ENCODE peak calls at places on chromosomes 2 and 18, in eight cellular contexts. J is A549; W is GM12878; O is CD8-positive, alpha-beta T cell; Z is BJ; H is cardiac muscle cell; K is Calu3; F is lower lobe of right lung. X is an unnamed sample.
A peak's percentile ranks its signal among the peaks of the same experiment; 100 is the strongest.

GRCh38 chr2:170425291-170425751 is 247.4 kb downstream of the MYO3B start:
- DNase-seq in J (no peak), F (no peak), W (no peak), O (no peak), H (peak; percentile 43), Z (no peak), K (no peak), X (no peak)

GRCh38 chr2:196330645-196331044 is 159.3 kb upstream of the STK17B start:
- DNase-seq in Z (no peak), F (no peak), J (no peak), W (no peak), K (no peak), H (peak; percentile 31), O (no peak), X (no peak)

GRCh38 chr2:96489673-96490072 is 15.5 kb downstream of the NEURL3 start:
- DNase-seq in F (no peak), W (no peak), Z (no peak), K (no peak), O (no peak), J (no peak), H (no peak), X (no peak)

GRCh38 chr2:109353806-109354745 is 225.1 kb downstream of the SH3RF3 start:
- DNase-seq in O (peak; percentile 43), W (no peak), Z (no peak), K (no peak), J (no peak), H (no peak), F (no peak), X (no peak)

GRCh38 chr2:216189410-216189809 is 80.3 kb downstream of the XRCC5 start:
- DNase-seq in H (no peak), F (no peak), O (no peak), K (no peak), J (no peak), W (no peak), Z (no peak), X (no peak)

GRCh38 chr2:44296653-44297052 is 21.4 kb downstream of the SLC3A1 start:
- DNase-seq in J (no peak), O (no peak), H (no peak), W (no peak), Z (no peak), F (no peak), K (no peak), X (no peak)

GRCh38 chr2:134675294-134675693 is 43.5 kb downstream of the TMEM163 start:
- DNase-seq in H (no peak), O (no peak), F (no peak), J (no peak), W (no peak), K (no peak), Z (no peak), X (no peak)

GRCh38 chr18:58761241-58761969 is 90.1 kb downstream of the MALT1 start:
- DNase-seq in O (no peak), F (no peak), J (no peak), H (no peak), Z (no peak), W (peak; percentile 84), K (no peak), X (no peak)

GRCh38 chr2:75561566-75562512 is 1.1 kb upstream of the EVA1A start:
- DNase-seq in O (no peak), H (peak; percentile 8), J (no peak), K (no peak), W (no peak), F (no peak), Z (no peak), X (no peak)

GRCh38 chr2:232053777-232054176 is 92.3 kb downstream of the DIS3L2 start:
- DNase-seq in F (no peak), K (no peak), O (no peak), J (no peak), W (no peak), Z (no peak), H (no peak), X (no peak)

GRCh38 chr2:121530210-121530562 is 494 bp upstream of the RNU4ATAC start:
- DNase-seq in F (peak; percentile 82), O (no peak), Z (no peak), W (peak; percentile 52), J (peak; percentile 66), H (peak; percentile 81), K (peak; percentile 75), X (peak; percentile 71)

GRCh38 chr2:233519787-233520611 is 46.6 kb downstream of the USP40 start:
- DNase-seq in W (no peak), H (no peak), Z (no peak), K (no peak), O (no peak), J (no peak), F (no peak), X (no peak)

GRCh38 chr2:98875081-98875728 is 60.8 kb downstream of the CRACDL start:
- DNase-seq in K (no peak), W (peak; percentile 4), O (no peak), F (no peak), J (no peak), Z (no peak), H (no peak), X (no peak)

GRCh38 chr2:215950009-215950408 is 63.3 kb downstream of the MREG start:
- DNase-seq in W (peak; percentile 30), J (peak; percentile 27), K (peak; percentile 16), Z (no peak), F (no peak), H (peak; percentile 59), O (no peak), X (no peak)

GRCh38 chr2:10900216-10901109 is 11.3 kb upstream of the KCNF1 start:
- DNase-seq in O (no peak), J (peak; percentile 75), Z (no peak), H (peak; percentile 38), F (no peak), W (no peak), K (peak; percentile 54), X (peak; percentile 23)

GRCh38 chr2:30334738-30335426 is 103.5 kb downstream of the LBH start:
- DNase-seq in J (no peak), K (peak; percentile 15), F (no peak), W (peak; percentile 40), H (no peak), O (peak; percentile 67), Z (no peak), X (no peak)

DNA sequence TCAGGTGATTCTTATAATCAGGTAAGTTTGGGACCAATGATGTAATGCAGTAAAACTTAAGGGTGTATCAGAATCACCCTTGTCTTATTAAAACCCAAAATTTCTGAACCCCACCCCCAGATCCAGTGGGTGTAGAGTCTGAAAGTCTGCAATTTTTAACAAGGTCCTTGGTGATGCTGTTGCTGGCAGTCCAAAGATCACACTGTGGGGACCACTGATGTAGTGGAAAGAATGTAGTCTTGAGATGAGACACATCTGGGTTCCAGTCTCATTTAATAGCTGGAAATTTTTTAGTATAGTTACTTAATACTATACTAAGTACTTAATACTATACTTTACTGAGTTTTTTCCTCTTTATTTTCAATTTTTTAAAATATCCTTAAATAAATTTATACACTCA is 258.4 kb downstream of the PLCL1 start:
- DNase-seq in K (no peak), O (no peak), Z (no peak), F (no peak), H (no peak), J (no peak), W (no peak), X (no peak)
- TF ChIP-seq CTCF in K (no peak), O (no peak), Z (no peak), F (no peak), H (no peak), J (no peak), W (no peak), X (no peak)

DNA sequence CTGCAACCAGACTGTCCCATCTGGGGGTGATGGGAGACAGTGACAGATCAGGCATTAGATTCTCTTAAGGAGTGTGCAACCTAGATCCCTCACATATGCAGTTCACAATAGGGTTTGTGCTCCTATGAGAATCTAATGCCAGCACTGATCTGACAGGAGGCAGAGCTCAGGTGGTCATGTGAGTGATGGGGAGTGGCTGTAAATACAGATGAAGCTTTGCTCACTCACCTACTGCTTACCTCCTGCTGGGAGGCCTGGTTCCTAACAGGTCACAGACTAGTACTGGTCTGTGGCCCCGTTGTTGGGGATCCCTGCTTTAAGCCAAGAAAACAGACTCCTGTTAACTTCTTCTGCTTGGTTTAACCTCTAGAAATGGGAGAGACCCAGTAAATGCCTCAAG is 3.2 kb downstream of the CYP27A1 start:
- DNase-seq in K (peak; percentile 55), Z (no peak), W (no peak), H (no peak), J (no peak), O (no peak), F (no peak), X (no peak)
- TF ChIP-seq CTCF in K (no peak), Z (no peak), W (no peak), H (no peak), J (no peak), O (no peak), F (no peak), X (no peak)

GRCh38 chr2:61558160-61558559 is 20.0 kb upstream of the XPO1 start:
- DNase-seq in O (no peak), K (no peak), F (no peak), H (no peak), J (no peak), Z (no peak), W (no peak), X (no peak)

GRCh38 chr2:61566566-61566965 is 28.4 kb upstream of the XPO1 start:
- DNase-seq in Z (no peak), K (no peak), J (no peak), H (no peak), W (no peak), F (no peak), O (no peak), X (no peak)

GRCh38 chr2:61557386-61557785 is 19.2 kb upstream of the XPO1 start:
- DNase-seq in K (no peak), O (no peak), Z (no peak), H (no peak), W (no peak), F (no peak), J (no peak), X (no peak)

GRCh38 chr2:61562615-61563014 is 24.5 kb upstream of the XPO1 start:
- DNase-seq in J (no peak), Z (no peak), F (no peak), O (no peak), W (no peak), K (no peak), H (no peak), X (no peak)
- TF ChIP-seq CTCF in J (no peak), Z (no peak), F (no peak), O (no peak), W (no peak), K (no peak), H (no peak), X (no peak)

GRCh38 chr2:190217616-190218015 is 102.0 kb downstream of the HIBCH start:
- DNase-seq in F (no peak), Z (no peak), W (no peak), K (no peak), H (no peak), J (no peak), O (no peak), X (no peak)

GRCh38 chr2:190215620-190216019 is 104.0 kb downstream of the HIBCH start:
- DNase-seq in F (no peak), J (no peak), K (no peak), Z (no peak), O (no peak), W (no peak), H (peak; percentile 14), X (no peak)

GRCh38 chr2:190219186-190219585 is 100.4 kb downstream of the HIBCH start:
- DNase-seq in O (no peak), F (no peak), K (no peak), J (no peak), W (no peak), Z (no peak), H (no peak), X (no peak)

GRCh38 chr2:190216829-190217228 is 102.8 kb downstream of the HIBCH start:
- DNase-seq in W (no peak), K (peak; percentile 25), J (no peak), O (no peak), Z (no peak), H (peak; percentile 3), F (no peak), X (no peak)

GRCh38 chr2:190221438-190221837 is 98.2 kb downstream of the HIBCH start:
- DNase-seq in W (no peak), Z (no peak), J (no peak), F (no peak), O (no peak), K (no peak), H (no peak), X (no peak)
- TF ChIP-seq CTCF in W (no peak), Z (no peak), J (no peak), F (no peak), O (no peak), K (no peak), H (no peak), X (no peak)

X was measured in neural crest cell.